ENCODE peak calls at places on chromosomes 12 and 14, in five cellular contexts. One of them, this sample, is unnamed.

GRCh38 chr14:75372260-75372659 is 55.6 kb upstream of the JDP2 start:
- DNase-seq in HepG2: no peak
- DNase-seq in K562: no peak
- DNase-seq in SK-N-SH: no peak
- DNase-seq in GM12878: no peak
- DNase-seq in this sample: no peak

GRCh38 chr14:86639146-86639545 is 1109.2 kb downstream of the FLRT2 start:
- DNase-seq in HepG2: no peak
- DNase-seq in K562: no peak
- DNase-seq in SK-N-SH: no peak
- DNase-seq in GM12878: no peak
- DNase-seq in this sample: no peak

GRCh38 chr12:110966081-110966760 is 45.8 kb upstream of the MYL2 start:
- DNase-seq in HepG2: no peak
- DNase-seq in K562: no peak
- DNase-seq in SK-N-SH: no peak
- DNase-seq in GM12878: no peak
- DNase-seq in this sample: no peak

GRCh38 chr12:31011746-31012567 is 61.7 kb upstream of the DDX11 start:
- DNase-seq in HepG2: no peak
- DNase-seq in K562: no peak
- DNase-seq in SK-N-SH: no peak
- DNase-seq in GM12878: no peak
- DNase-seq in this sample: no peak

GRCh38 chr12:77537648-77538047 is 293.0 kb upstream of the NAV3 start:
- DNase-seq in HepG2: no peak
- DNase-seq in K562: no peak
- DNase-seq in SK-N-SH: no peak
- DNase-seq in GM12878: no peak
- DNase-seq in this sample: no peak

GRCh38 chr12:130552483-130552996 is 163.6 kb downstream of the RIMBP2 start:
- DNase-seq in HepG2: no peak
- DNase-seq in K562: no peak
- DNase-seq in SK-N-SH: no peak
- DNase-seq in GM12878: no peak
- DNase-seq in this sample: no peak

GRCh38 chr12:27272375-27273028 is 28.4 kb downstream of the STK38L start:
- DNase-seq in HepG2: peak
- DNase-seq in K562: no peak
- DNase-seq in SK-N-SH: no peak
- DNase-seq in GM12878: no peak
- DNase-seq in this sample: no peak

GRCh38 chr14:24443053-24443683 is 592 bp upstream of the SDR39U1 start:
- DNase-seq in HepG2: no peak
- DNase-seq in K562: no peak
- DNase-seq in SK-N-SH: no peak
- DNase-seq in GM12878: no peak
- DNase-seq in this sample: no peak

GRCh38 chr12:85755760-85756159 is 80.4 kb downstream of the RASSF9 start:
- DNase-seq in HepG2: no peak
- DNase-seq in K562: no peak
- DNase-seq in SK-N-SH: no peak
- DNase-seq in GM12878: no peak
- DNase-seq in this sample: no peak

GRCh38 chr12:96500686-96501085 is 11.3 kb downstream of the CFAP54 start:
- DNase-seq in HepG2: no peak
- DNase-seq in K562: no peak
- DNase-seq in SK-N-SH: no peak
- DNase-seq in GM12878: no peak
- DNase-seq in this sample: no peak

GRCh38 chr14:54207075-54207474 is 189.7 kb upstream of the CDKN3 start:
- DNase-seq in HepG2: no peak
- DNase-seq in K562: no peak
- DNase-seq in SK-N-SH: no peak
- DNase-seq in GM12878: no peak
- DNase-seq in this sample: no peak

GRCh38 chr14:77980475-77981321 is 180.8 kb downstream of the ADCK1 start:
- DNase-seq in HepG2: no peak
- DNase-seq in K562: no peak
- DNase-seq in SK-N-SH: no peak
- DNase-seq in GM12878: no peak
- DNase-seq in this sample: no peak

GRCh38 chr12:110647669-110648068 is 33.7 kb downstream of the TCTN1 start:
- DNase-seq in HepG2: no peak
- DNase-seq in K562: no peak
- DNase-seq in SK-N-SH: no peak
- DNase-seq in GM12878: no peak
- DNase-seq in this sample: no peak

GRCh38 chr14:101236496-101237240 is 324.6 kb upstream of the DIO3 start:
- DNase-seq in HepG2: peak
- DNase-seq in K562: no peak
- DNase-seq in SK-N-SH: no peak
- DNase-seq in GM12878: no peak
- DNase-seq in this sample: no peak

GRCh38 chr14:101233861-101234587 is 327.3 kb upstream of the DIO3 start:
- DNase-seq in HepG2: no peak
- DNase-seq in K562: no peak
- DNase-seq in SK-N-SH: no peak
- DNase-seq in GM12878: no peak
- DNase-seq in this sample: no peak

GRCh38 chr14:101234588-101234937 is 326.7 kb upstream of the DIO3 start:
- DNase-seq in HepG2: no peak
- DNase-seq in K562: no peak
- DNase-seq in SK-N-SH: no peak
- DNase-seq in GM12878: no peak
- DNase-seq in this sample: no peak

GRCh38 chr14:101235872-101236221 is 325.4 kb upstream of the DIO3 start:
- DNase-seq in HepG2: no peak
- DNase-seq in K562: no peak
- DNase-seq in SK-N-SH: no peak
- DNase-seq in GM12878: no peak
- DNase-seq in this sample: no peak

DNA sequence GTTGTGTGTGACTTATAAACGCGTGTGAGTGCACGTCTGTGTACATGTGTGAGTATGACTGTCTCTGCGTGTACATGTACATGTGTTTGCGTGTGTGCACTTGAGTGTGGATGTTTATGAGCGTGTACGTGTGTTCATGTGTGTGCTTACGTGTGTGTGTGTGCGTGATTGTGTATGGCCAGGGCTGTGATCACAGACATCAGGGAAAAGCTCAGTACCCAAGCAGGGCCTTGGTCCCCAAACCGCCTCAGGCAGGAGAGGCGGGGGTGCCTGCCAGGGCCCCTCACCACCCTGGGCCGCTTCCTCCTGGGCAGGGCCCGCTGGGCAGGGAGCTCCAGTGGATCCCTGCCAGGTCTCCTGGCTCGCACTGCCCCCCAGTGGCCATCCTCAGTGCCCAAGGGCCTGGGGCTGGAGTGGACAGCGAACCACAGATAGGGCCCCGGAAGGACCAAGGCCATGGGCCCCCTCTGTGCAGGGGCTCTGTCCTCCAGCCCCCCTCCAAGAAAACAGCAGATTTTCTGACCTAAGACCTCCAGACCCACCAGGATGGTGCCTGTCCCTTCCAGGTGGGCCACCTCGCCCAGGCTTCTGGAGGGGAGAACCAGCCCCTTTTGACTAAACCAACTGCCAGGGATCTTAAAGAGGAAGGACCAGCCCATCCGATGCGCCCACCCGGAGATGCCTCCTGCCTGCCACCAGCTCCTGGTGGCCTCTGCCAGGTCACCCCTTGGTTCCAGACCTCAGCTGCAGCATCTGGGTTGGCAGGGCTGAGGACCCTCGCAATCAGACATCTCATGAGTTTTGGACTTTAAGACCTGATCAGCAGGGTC is 326.0 kb upstream of the DIO3 start:
- DNase-seq in HepG2: peak
- DNase-seq in K562: peak
- DNase-seq in SK-N-SH: peak
- DNase-seq in GM12878: no peak
- DNase-seq in this sample: peak
- TF ChIP-seq ZBTB33 in HepG2: no peak
- TF ChIP-seq ZBTB33 in K562: no peak
- TF ChIP-seq ZBTB33 in SK-N-SH: no peak
- TF ChIP-seq ZBTB33 in GM12878: no peak
- TF ChIP-seq ZBTB33 in this sample: no peak

GRCh38 chr14:105412768-105413541 is 6.7 kb upstream of the MTA1 start:
- DNase-seq in HepG2: no peak
- DNase-seq in K562: no peak
- DNase-seq in SK-N-SH: no peak
- DNase-seq in GM12878: no peak
- DNase-seq in this sample: no peak

GRCh38 chr14:105410642-105411016 is 9.0 kb upstream of the MTA1 start:
- DNase-seq in HepG2: no peak
- DNase-seq in K562: no peak
- DNase-seq in SK-N-SH: no peak
- DNase-seq in GM12878: no peak
- DNase-seq in this sample: no peak

GRCh38 chr14:105411017-105411941 is 8.3 kb upstream of the MTA1 start:
- DNase-seq in HepG2: no peak
- DNase-seq in K562: peak
- DNase-seq in SK-N-SH: peak
- DNase-seq in GM12878: no peak
- DNase-seq in this sample: no peak

GRCh38 chr14:105413542-105413886 is 6.1 kb upstream of the MTA1 start:
- DNase-seq in HepG2: no peak
- DNase-seq in K562: no peak
- DNase-seq in SK-N-SH: no peak
- DNase-seq in GM12878: no peak
- DNase-seq in this sample: no peak

GRCh38 chr14:105411985-105412767 is 7.5 kb upstream of the MTA1 start:
- DNase-seq in HepG2: no peak
- DNase-seq in K562: no peak
- DNase-seq in SK-N-SH: peak
- DNase-seq in GM12878: no peak
- DNase-seq in this sample: no peak
- H3K4me3 ChIP-seq in HepG2: no peak
- H3K4me3 ChIP-seq in K562: no peak
- H3K4me3 ChIP-seq in SK-N-SH: no peak
- H3K4me3 ChIP-seq in GM12878: no peak
- H3K4me3 ChIP-seq in this sample: no peak

DNA sequence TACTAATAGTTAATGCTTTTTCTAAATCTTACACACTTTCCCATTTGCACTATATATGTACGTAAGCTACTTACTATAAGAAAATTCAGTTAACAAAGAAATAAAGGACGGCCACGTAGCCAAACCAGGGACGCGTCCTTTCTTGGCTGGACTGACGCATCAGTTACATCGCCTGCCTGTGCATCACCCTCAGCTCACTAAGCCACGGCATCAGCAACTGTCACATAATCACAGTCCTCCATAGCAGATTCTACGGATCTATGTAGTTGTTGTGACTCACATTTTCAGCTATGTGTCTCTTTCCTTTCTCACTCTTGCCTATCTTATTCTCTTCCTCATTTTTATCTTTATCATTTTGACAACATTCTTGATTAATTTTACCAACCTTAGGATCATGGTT is 38.1 kb upstream of the C12orf50 start:
- DNase-seq in HepG2: no peak
- DNase-seq in K562: no peak
- DNase-seq in SK-N-SH: no peak
- DNase-seq in GM12878: no peak
- DNase-seq in this sample: no peak
- TF ChIP-seq ZBTB33 in HepG2: no peak
- TF ChIP-seq ZBTB33 in K562: no peak
- TF ChIP-seq ZBTB33 in SK-N-SH: no peak
- TF ChIP-seq ZBTB33 in GM12878: no peak
- TF ChIP-seq ZBTB33 in this sample: no peak

DNA sequence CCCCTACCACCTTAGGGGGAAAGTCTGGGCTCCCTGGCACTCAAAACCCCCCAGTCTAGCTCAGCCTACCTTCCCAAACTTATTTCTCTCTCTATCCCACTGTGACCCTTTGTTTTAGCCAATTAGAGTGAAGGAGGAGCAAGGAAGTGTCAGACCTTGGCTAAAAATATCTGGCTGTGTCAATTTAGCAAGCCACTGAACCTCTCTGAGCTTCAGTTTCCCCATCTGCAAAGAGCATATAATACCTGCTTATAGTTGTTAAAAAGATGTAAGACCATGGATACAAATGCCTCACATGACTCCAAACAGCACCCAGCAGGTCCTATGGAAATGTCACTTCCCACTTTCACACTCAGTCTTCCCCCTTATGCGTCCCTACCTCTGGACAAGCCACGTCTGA is 19.5 kb downstream of the FOXN3 start:
- DNase-seq in HepG2: no peak
- DNase-seq in K562: no peak
- DNase-seq in SK-N-SH: no peak
- DNase-seq in GM12878: no peak
- DNase-seq in this sample: no peak
- H3K4me3 ChIP-seq in HepG2: no peak
- H3K4me3 ChIP-seq in K562: no peak
- H3K4me3 ChIP-seq in SK-N-SH: no peak
- H3K4me3 ChIP-seq in GM12878: no peak
- H3K4me3 ChIP-seq in this sample: no peak

GRCh38 chr12:106205208-106206069 is 42.4 kb downstream of the CKAP4 start:
- DNase-seq in HepG2: peak
- DNase-seq in K562: no peak
- DNase-seq in SK-N-SH: no peak
- DNase-seq in GM12878: no peak
- DNase-seq in this sample: peak
- TF ChIP-seq ZBTB33 in HepG2: no peak
- TF ChIP-seq ZBTB33 in K562: no peak
- TF ChIP-seq ZBTB33 in SK-N-SH: no peak
- TF ChIP-seq ZBTB33 in GM12878: no peak
- TF ChIP-seq ZBTB33 in this sample: no peak

GRCh38 chr12:119181202-119181601 is 2.5 kb downstream of the HSPB8 start:
- DNase-seq in HepG2: no peak
- DNase-seq in K562: no peak
- DNase-seq in SK-N-SH: no peak
- DNase-seq in GM12878: no peak
- DNase-seq in this sample: no peak
- H3K4me3 ChIP-seq in HepG2: no peak
- H3K4me3 ChIP-seq in K562: no peak
- H3K4me3 ChIP-seq in SK-N-SH: no peak
- H3K4me3 ChIP-seq in GM12878: no peak
- H3K4me3 ChIP-seq in this sample: no peak

This sample was measured in HCT116.